ENCODE peak calls at places on chromosome 4, in four cellular contexts. D is endodermal cell, V is ascending aorta, C is kidney. N is an unnamed sample.

GRCh38 chr4:80017125-80017854 is 55.7 kb downstream of the ANTXR2 start:
- DNase-seq in D (no peak), C (no peak), V (no peak), N (no peak)

GRCh38 chr4:120005091-120005490 is 61.6 kb downstream of the MAD2L1 start:
- DNase-seq in D (no peak), C (no peak), V (no peak), N (no peak)

GRCh38 chr4:109701566-109702399 is 1.5 kb downstream of the CASP6 start:
- DNase-seq in V (no peak), D (peak; percentile 73), C (no peak), N (no peak)

GRCh38 chr4:8502836-8503585 is 62.4 kb downstream of the TRMT44 start:
- DNase-seq in D (peak; percentile 58), V (no peak), C (no peak), N (no peak)

GRCh38 chr4:76178296-76178695 is 30.1 kb upstream of the NUP54 start:
- DNase-seq in D (no peak), C (no peak), V (no peak), N (no peak)

GRCh38 chr4:102868153-102868781 is 525 bp upstream of the CISD2 start:
- DNase-seq in V (no peak), C (no peak), D (no peak), N (no peak)

GRCh38 chr4:74376888-74377483 is 12.0 kb downstream of the EREG start:
- DNase-seq in V (no peak), C (no peak), D (no peak), N (no peak)

GRCh38 chr4:188270273-188271069 is 131.2 kb downstream of the TRIML1 start:
- DNase-seq in C (no peak), V (no peak), D (peak; percentile 79), N (no peak)

GRCh38 chr4:176274441-176274840 is 5.4 kb upstream of the ASB5 start:
- DNase-seq in D (no peak), C (no peak), V (no peak), N (no peak)

DNA sequence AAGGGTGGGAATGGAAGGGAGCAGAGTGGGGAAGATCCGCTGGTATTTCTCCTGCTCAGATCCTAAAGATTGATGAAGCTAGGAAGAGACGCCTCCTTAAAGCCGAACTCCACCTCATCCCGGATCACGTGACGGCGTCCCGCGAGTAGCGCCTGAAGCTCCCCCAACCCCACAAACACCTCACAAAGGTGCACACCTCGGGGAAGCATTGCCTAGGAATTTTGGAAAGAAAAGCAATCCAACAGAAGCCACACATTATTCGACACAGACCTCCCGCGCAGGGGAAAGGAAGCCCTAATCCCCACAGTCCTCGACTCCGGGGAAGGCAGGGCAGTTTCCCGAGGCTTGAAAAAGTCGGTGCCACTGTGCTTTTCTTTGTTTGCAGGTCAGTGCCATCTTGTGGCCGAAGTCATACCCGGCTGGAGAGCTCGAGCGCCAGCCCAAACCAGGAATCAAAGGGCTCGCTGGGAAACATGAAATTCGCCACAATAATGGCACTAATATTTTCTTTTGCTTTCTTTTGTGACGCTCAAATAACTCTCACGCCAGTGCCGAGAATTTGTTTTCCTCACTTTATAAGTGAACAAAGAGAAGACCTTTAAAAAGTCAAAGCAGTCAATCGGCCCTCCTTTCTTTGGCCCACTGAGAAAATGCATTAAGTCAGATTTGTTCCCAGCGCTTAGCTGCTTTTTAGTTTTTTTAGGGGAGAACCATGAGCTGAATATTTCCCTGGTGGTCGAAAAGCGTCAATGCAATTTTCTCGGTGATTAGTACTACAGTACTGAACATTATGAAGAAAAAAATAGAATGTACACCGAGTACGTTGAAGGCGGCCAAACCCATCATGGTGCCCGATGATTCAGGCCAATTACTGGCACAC is at the start of gene NPY1R:
- DNase-seq in V (peak; percentile 8), D (peak; percentile 93), C (peak; percentile 88), N (peak; percentile 79)
- H3K4me3 ChIP-seq in V (peak within 1 kb of the TSS; percentile 74), D (peak within 1 kb of the TSS; percentile 98), C (peak within 1 kb of the TSS; percentile 93), N (peak within 1 kb of the TSS; percentile 61)

GRCh38 chr4:67725132-67725531 is 24.2 kb upstream of the UBA6 start:
- DNase-seq in D (no peak), V (no peak), C (no peak), N (no peak)

GRCh38 chr4:67721770-67722597 is 21.0 kb upstream of the UBA6 start:
- DNase-seq in C (no peak), V (no peak), D (peak; percentile 66), N (peak; percentile 9)

GRCh38 chr4:67725981-67726380 is 25.0 kb upstream of the UBA6 start:
- DNase-seq in V (no peak), C (no peak), D (no peak), N (no peak)

GRCh38 chr4:67721317-67721769 is 20.4 kb upstream of the UBA6 start:
- DNase-seq in D (no peak), C (no peak), V (no peak), N (no peak)

GRCh38 chr4:67723949-67724348 is 23.0 kb upstream of the UBA6 start:
- DNase-seq in D (peak; percentile 83), V (no peak), C (no peak), N (no peak)
- TF ChIP-seq CTCF in D (peak; percentile 61), V (no peak), C (no peak), N (peak; percentile 1)

GRCh38 chr4:72031868-72032619 is at the start of gene NPFFR2:
- DNase-seq in C (peak; percentile 77), D (peak; percentile 92), V (no peak), N (no peak)
- H3K4me3 ChIP-seq in C (peak within 1 kb of the TSS; percentile 29), D (peak within 1 kb of the TSS; percentile 80), V (no peak within 1 kb of the TSS), N (peak within 1 kb of the TSS; percentile 58)

GRCh38 chr4:129111919-129112318 is 16.0 kb downstream of the C4orf33 start:
- DNase-seq in V (no peak), D (no peak), C (no peak), N (no peak)
- TF ChIP-seq CTCF in V (no peak), D (peak; percentile 51), C (no peak), N (no peak)

GRCh38 chr4:108045687-108046024 is 56.0 kb downstream of the HADH start:
- DNase-seq in D (no peak), C (no peak), V (no peak), N (no peak)

GRCh38 chr4:108047199-108047598 is 57.5 kb downstream of the HADH start:
- DNase-seq in D (no peak), C (no peak), V (no peak), N (no peak)

GRCh38 chr4:108048997-108049396 is 59.3 kb downstream of the HADH start:
- DNase-seq in C (no peak), D (no peak), V (no peak), N (no peak)

GRCh38 chr4:108049406-108049805 is 59.7 kb downstream of the HADH start:
- DNase-seq in V (no peak), C (no peak), D (no peak), N (no peak)

DNA sequence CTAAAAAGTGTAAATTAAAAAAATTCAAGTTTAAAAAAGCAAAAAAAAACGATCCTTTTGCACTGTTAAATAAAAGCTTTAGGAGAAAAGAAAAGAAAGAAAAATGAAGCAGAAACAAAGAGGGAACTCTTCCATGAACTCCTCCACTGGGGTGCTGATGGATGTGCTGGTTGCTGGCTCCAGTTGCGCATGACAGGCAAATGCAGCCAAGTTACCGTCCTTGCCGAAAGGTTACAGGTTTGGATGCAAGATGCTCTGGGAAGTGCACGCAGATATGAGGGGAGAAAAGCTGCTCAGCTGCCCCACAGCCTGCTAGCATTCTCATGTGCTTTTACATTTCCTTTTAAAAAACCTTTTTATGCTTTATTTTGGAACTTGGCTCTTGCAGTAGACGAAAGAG is 58.5 kb downstream of the HADH start:
- DNase-seq in V (no peak), C (no peak), D (no peak), N (no peak)
- H3K4me3 ChIP-seq in V (no peak overlapping the region), C (no peak overlapping the region), D (no peak overlapping the region), N (no peak overlapping the region)

DNA sequence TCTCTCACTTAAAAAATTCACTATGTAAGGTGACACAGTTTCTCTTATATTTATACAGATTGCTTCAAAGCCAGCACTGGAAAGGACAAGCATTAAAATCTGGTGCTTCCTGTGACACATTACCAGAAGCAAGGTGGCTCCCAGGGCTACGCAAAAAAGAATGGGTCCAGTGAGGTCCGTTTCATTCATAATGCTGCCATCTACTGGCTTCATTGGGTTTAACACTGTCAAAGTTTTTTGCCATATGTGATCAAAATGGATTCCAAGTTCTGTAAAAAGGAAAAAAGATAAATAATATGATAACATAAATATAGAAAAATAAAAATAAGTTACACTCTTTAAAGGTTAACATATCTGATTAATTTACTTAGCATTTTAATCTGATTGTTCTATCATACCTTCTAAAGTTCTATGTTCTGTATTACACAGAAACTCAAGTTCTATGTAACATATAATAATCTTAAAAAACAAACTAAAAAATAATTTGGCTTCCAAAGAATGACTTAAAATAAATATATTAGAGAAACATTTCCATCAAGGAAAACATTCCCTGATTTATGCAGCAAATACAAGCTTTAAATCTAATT is 22.1 kb downstream of the YIPF7 start:
- DNase-seq in C (no peak), V (no peak), D (peak; percentile 67), N (peak; percentile 17)
- TF ChIP-seq CTCF in C (peak; percentile 37), V (no peak), D (peak; percentile 85), N (peak; percentile 70)